ENCODE peak calls at places on chromosome 1, in ten cellular contexts. R is activated T-cell treated with anti-CD3 and anti-CD28 coated beads for 1 hour; M is ELR; H is fibroblast of mammary gland; B is activated naive CD8-positive, alpha-beta T cell treated with anti-CD3 and anti-CD28 coated beads for 36 hours; F is iris pigment epithelial cell; T is effector memory CD8-positive, alpha-beta T cell; Y is Caco-2; E is BE2C; X is lower leg skin. S is an unnamed sample.

GRCh38 chr1:75471245-75471644 is 139.7 kb downstream of the SLC44A5 start:
- DNase-seq in H (no peak), R (no peak), X (no peak), T (no peak), F (no peak), B (no peak), Y (no peak), M (no peak), E (no peak), S (no peak)

GRCh38 chr1:36888811-36889477 is 145.4 kb downstream of the GRIK3 start:
- DNase-seq in H (no peak), B (no peak), M (no peak), E (no peak), T (no peak), Y (no peak), R (no peak), F (no peak), X (peak), S (no peak)

GRCh38 chr1:1548591-1548990 is 8.2 kb upstream of the TMEM240 start:
- DNase-seq in H (no peak), E (peak), B (no peak), F (no peak), X (no peak), T (no peak), Y (no peak), R (no peak), M (no peak), S (no peak)

GRCh38 chr1:43711049-43711448 is 3.7 kb downstream of the ST3GAL3 start:
- DNase-seq in B (no peak), E (no peak), T (no peak), X (no peak), Y (no peak), F (peak), H (peak), R (no peak), M (peak), S (peak)

GRCh38 chr1:108592030-108592759 is 32.3 kb downstream of the EEIG2 start:
- DNase-seq in F (peak), Y (no peak), M (peak), T (no peak), E (no peak), H (peak), R (no peak), X (no peak), B (no peak), S (no peak)

GRCh38 chr1:206794294-206794908 is 22.1 kb upstream of the IL10 start:
- DNase-seq in H (no peak), R (no peak), M (no peak), F (no peak), E (no peak), B (peak), T (no peak), Y (no peak), X (no peak), S (no peak)

GRCh38 chr1:156703741-156704140 is 1.6 kb downstream of the CRABP2 start:
- DNase-seq in X (no peak), H (no peak), R (no peak), F (no peak), E (no peak), B (no peak), Y (no peak), M (no peak), T (no peak), S (no peak)

GRCh38 chr1:158022554-158023278 is 29.3 kb downstream of the KIRREL1 start:
- DNase-seq in X (no peak), B (no peak), E (no peak), Y (no peak), H (no peak), M (no peak), F (no peak), T (no peak), R (no peak), S (no peak)